ENCODE peak calls at places on chromosomes 11 and 22, in six cellular contexts. W is fibroblast of lung; Z is astrocyte; T is aorta; F is psoas muscle; S is CD8-positive, alpha-beta memory T cell. D is an unnamed sample.

GRCh38 chr11:26994579-26995210 is 783 bp downstream of the FIBIN start:
- DNase-seq in W (no peak), Z (no peak), T (peak; percentile 51), F (peak; percentile 31), S (no peak), D (peak; percentile 50)

GRCh38 chr11:20134991-20135736 is 25.1 kb downstream of the DBX1 start:
- DNase-seq in W (no peak), Z (no peak), T (no peak), F (no peak), S (no peak), D (no peak)

GRCh38 chr11:96154802-96155520 is 188.0 kb downstream of the MAML2 start:
- DNase-seq in W (peak; percentile 88), Z (peak; percentile 86), T (peak; percentile 64), F (no peak), S (no peak), D (no peak)

GRCh38 chr22:20080445-20080775 is 369 bp downstream of the DGCR8 start:
- DNase-seq in W (peak; percentile 50), Z (peak; percentile 16), T (peak; percentile 72), F (peak; percentile 64), S (peak; percentile 78), D (peak; percentile 94)

GRCh38 chr11:82945682-82946081 is 44.1 kb downstream of the DDIAS start:
- DNase-seq in W (no peak), Z (no peak), T (no peak), F (no peak), S (no peak), D (no peak)

GRCh38 chr11:47514825-47515647 is 37.9 kb downstream of the CELF1 start:
- DNase-seq in W (peak; percentile 95), Z (peak; percentile 93), T (no peak), F (no peak), S (no peak), D (no peak)

GRCh38 chr11:44911031-44911814 is 39.5 kb downstream of the TP53I11 start:
- DNase-seq in W (peak; percentile 62), Z (peak; percentile 43), T (peak; percentile 90), F (peak; percentile 73), S (peak; percentile 83), D (peak; percentile 86)

GRCh38 chr11:77993902-77994301 is 566 bp downstream of the INTS4 start:
- DNase-seq in W (no peak), Z (no peak), T (no peak), F (no peak), S (no peak), D (no peak)

GRCh38 chr11:111663820-111664219 is 61.6 kb downstream of the SIK2 start:
- DNase-seq in W (peak; percentile 42), Z (peak; percentile 15), T (no peak), F (peak; percentile 37), S (no peak), D (no peak)

GRCh38 chr11:5696210-5696609 is 6.6 kb downstream of the TRIM22 start:
- DNase-seq in W (no peak), Z (no peak), T (no peak), F (no peak), S (no peak), D (no peak)

GRCh38 chr11:130782361-130783221 is 133.7 kb downstream of the SNX19 start:
- DNase-seq in W (peak; percentile 86), Z (peak; percentile 83), T (no peak), F (no peak), S (no peak), D (no peak)

GRCh38 chr11:69343401-69344321 is 49.7 kb downstream of the MYEOV start:
- DNase-seq in W (no peak), Z (no peak), T (no peak), F (no peak), S (no peak), D (no peak)

GRCh38 chr11:132588366-132588765 is 943.9 kb downstream of the OPCML start:
- DNase-seq in W (peak; percentile 56), Z (peak; percentile 38), T (no peak), F (no peak), S (no peak), D (no peak)

GRCh38 chr11:75325713-75326438 is 25.6 kb downstream of the ARRB1 start:
- DNase-seq in W (peak; percentile 97), Z (peak; percentile 95), T (peak; percentile 84), F (peak; percentile 73), S (no peak), D (no peak)

GRCh38 chr11:65584723-65585171 is 8.9 kb downstream of the EHBP1L1 start:
- DNase-seq in W (no peak), Z (no peak), T (no peak), F (no peak), S (no peak), D (no peak)

GRCh38 chr11:14578551-14578956 is 58.4 kb upstream of the PSMA1 start:
- DNase-seq in W (peak; percentile 21), Z (peak; percentile 13), T (no peak), F (no peak), S (peak; percentile 83), D (no peak)

GRCh38 chr11:66448523-66448922 is 9.9 kb upstream of the MRPL11 start:
- DNase-seq in W (no peak), Z (no peak), T (no peak), F (no peak), S (no peak), D (no peak)

GRCh38 chr22:45997077-45997774 is 20.3 kb upstream of the WNT7B start:
- DNase-seq in W (peak; percentile 97), Z (peak; percentile 94), T (peak; percentile 96), F (peak; percentile 91), S (no peak), D (peak; percentile 93)

GRCh38 chr11:59615637-59616395 is at the start of gene OSBP:
- DNase-seq in W (peak; percentile 100), Z (peak; percentile 100), T (peak; percentile 100), F (peak; percentile 100), S (peak; percentile 99), D (peak; percentile 99)

GRCh38 chr11:9030601-9031000 is 26.8 kb upstream of the NRIP3 start:
- DNase-seq in W (no peak), Z (no peak), T (no peak), F (no peak), S (no peak), D (no peak)

GRCh38 chr11:83464181-83464580 is 178.0 kb upstream of the CCDC90B start:
- DNase-seq in W (no peak), Z (no peak), T (no peak), F (no peak), S (no peak), D (no peak)

GRCh38 chr22:49209452-49210195 is 618.0 kb downstream of the BRD1 start:
- DNase-seq in W (no peak), Z (no peak), T (no peak), F (no peak), S (no peak), D (peak; percentile 21)

GRCh38 chr22:49210606-49211005 is 617.1 kb downstream of the BRD1 start:
- DNase-seq in W (no peak), Z (no peak), T (no peak), F (no peak), S (no peak), D (peak; percentile 32)

GRCh38 chr22:49207008-49207775 is 620.5 kb downstream of the BRD1 start:
- DNase-seq in W (no peak), Z (no peak), T (no peak), F (no peak), S (no peak), D (peak; percentile 40)

GRCh38 chr22:49208003-49208402 is 619.7 kb downstream of the BRD1 start:
- DNase-seq in W (no peak), Z (no peak), T (no peak), F (no peak), S (no peak), D (peak; percentile 52)

DNA sequence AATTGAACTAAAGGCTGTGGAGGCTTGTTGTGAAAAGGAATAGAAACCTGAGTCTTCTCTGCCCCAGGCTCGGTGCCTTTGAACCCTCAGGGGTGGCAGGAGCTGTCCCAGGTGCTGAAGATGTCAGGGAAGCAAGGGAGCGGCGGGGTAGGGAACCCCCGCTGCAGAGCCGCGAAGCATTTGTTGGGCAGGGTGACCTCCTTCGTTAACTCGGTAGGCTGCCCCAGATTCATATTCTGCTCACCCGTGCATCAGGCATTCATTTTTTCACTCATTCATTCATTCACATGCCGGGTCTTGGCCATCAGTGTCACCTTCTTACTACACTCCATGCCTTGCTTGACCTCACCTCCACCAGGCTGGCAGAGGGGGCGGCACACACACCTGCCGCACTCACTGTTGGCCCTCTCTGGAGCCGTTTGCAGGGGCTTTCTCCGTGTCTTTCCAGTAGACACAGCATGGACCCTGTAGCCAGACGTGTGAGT is 618.9 kb downstream of the BRD1 start:
- DNase-seq in W (no peak), Z (no peak), T (no peak), F (no peak), S (no peak), D (peak; percentile 32)
- H3K9me3 ChIP-seq in W (no peaks in the 10 kb centered on the region), Z (peaks cover 10% of the 10 kb centered on the region), T (no peaks in the 10 kb centered on the region), F (no peaks in the 10 kb centered on the region), S (no peaks in the 10 kb centered on the region), D (no peaks in the 10 kb centered on the region)

GRCh38 chr22:49040754-49041467 is 786.8 kb downstream of the BRD1 start:
- DNase-seq in W (no peak), Z (no peak), T (no peak), F (no peak), S (peak; percentile 14), D (no peak)
- H3K9me3 ChIP-seq in W (no peaks in the 10 kb centered on the region), Z (no peaks in the 10 kb centered on the region), T (no peaks in the 10 kb centered on the region), F (no peaks in the 10 kb centered on the region), S (no peaks in the 10 kb centered on the region), D (peaks cover 6% of the 10 kb centered on the region)

GRCh38 chr11:2630679-2631078 is 69.1 kb downstream of the KCNQ1OT1 start:
- DNase-seq in W (no peak), Z (no peak), T (no peak), F (no peak), S (no peak), D (no peak)
- H3K9me3 ChIP-seq in W (peaks cover 2% of the 10 kb centered on the region), Z (peaks cover 6% of the 10 kb centered on the region), T (no peaks in the 10 kb centered on the region), F (peaks cover 43% of the 10 kb centered on the region), S (peaks cover 12% of the 10 kb centered on the region), D (peaks cover 63% of the 10 kb centered on the region)

DNA sequence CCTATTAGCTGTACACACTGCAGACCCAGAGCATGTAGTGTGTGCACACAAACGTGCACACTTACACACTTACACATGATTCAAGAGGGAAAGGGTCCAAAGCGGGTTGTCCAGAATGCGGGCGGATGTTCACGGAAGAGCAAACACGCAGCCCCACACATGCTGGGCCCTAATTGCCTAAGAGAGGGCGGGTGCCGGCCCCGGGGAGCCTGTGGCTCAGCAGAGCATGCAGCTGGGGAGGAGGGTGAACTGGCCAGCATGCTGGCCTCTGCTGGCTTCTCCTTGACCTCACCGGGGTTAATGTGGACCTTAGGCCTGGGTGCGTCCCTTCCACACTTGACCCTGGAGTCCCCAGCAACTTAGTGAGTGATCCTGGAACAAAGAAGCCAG is 816.3 kb downstream of the BRD1 start:
- DNase-seq in W (no peak), Z (no peak), T (peak; percentile 21), F (no peak), S (no peak), D (peak; percentile 61)
- H3K9me3 ChIP-seq in W (no peaks in the 10 kb centered on the region), Z (no peaks in the 10 kb centered on the region), T (no peaks in the 10 kb centered on the region), F (no peaks in the 10 kb centered on the region), S (no peaks in the 10 kb centered on the region), D (no peaks in the 10 kb centered on the region)

GRCh38 chr22:47248925-47249324 is 486.5 kb downstream of the TBC1D22A start:
- DNase-seq in W (no peak), Z (no peak), T (no peak), F (no peak), S (no peak), D (no peak)
- H3K9me3 ChIP-seq in W (no peaks in the 10 kb centered on the region), Z (no peaks in the 10 kb centered on the region), T (peaks cover 2% of the 10 kb centered on the region), F (no peaks in the 10 kb centered on the region), S (no peaks in the 10 kb centered on the region), D (peaks cover 3% of the 10 kb centered on the region)

DNA sequence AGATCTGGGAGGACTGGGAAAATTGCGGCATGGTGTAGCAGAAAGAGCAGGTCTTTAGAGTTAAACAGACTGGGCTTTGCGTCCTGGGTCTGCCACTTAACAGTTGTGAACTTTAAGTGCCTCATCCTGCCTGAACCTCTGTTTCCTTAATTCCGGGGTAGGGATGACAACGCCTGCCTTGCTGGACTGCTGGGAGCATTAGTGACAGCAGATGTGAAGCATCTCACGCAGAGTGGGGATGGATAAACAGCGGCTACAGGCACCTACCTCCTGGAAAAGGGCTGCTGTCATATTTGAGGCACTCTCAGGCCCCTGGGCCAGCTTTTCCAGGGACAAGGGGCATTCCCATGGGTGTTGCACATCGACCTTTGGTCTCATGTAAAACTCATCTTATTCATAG is 572.1 kb downstream of the TBC1D22A start:
- DNase-seq in W (no peak), Z (no peak), T (no peak), F (no peak), S (no peak), D (no peak)
- H3K9me3 ChIP-seq in W (no peaks in the 10 kb centered on the region), Z (peaks cover 8% of the 10 kb centered on the region), T (peaks cover 3% of the 10 kb centered on the region), F (peaks cover 6% of the 10 kb centered on the region), S (no peaks in the 10 kb centered on the region), D (no peaks in the 10 kb centered on the region)